ENCODE peak calls at places on chromosome 21, in seven cellular contexts. B, N, O, V, Y, L and U are unnamed samples.

GRCh38 chr21:44414291-44415072 is 40.8 kb upstream of the LRRC3 start:
- DNase-seq in N (no peak), B (no peak), O (no peak), V (no peak), L (no peak), Y (no peak), U (no peak)

GRCh38 chr21:45146301-45146700 is 71.9 kb downstream of the ADARB1 start:
- DNase-seq in V (peak; percentile 60), N (no peak), L (no peak), B (no peak), Y (no peak), O (no peak), U (no peak)

GRCh38 chr21:46424621-46425020 is 34.1 kb upstream of the DIP2A start:
- DNase-seq in Y (no peak), B (no peak), O (no peak), V (no peak), L (no peak), N (no peak), U (peak; percentile 82)

GRCh38 chr21:35099310-35099709 is 50.2 kb upstream of the RUNX1 start:
- DNase-seq in Y (no peak), L (no peak), B (no peak), V (no peak), O (no peak), N (no peak), U (no peak)

GRCh38 chr21:10272216-10272615 is 249.2 kb upstream of the TPTE start:
- DNase-seq in V (no peak), L (peak; percentile 0), O (no peak), B (no peak), N (peak; percentile 19), Y (no peak), U (no peak)

GRCh38 chr21:20875741-20876140 is 122.5 kb upstream of the NCAM2 start:
- DNase-seq in Y (no peak), N (no peak), L (peak; percentile 3), V (no peak), B (no peak), O (no peak), U (no peak)

GRCh38 chr21:29098156-29098555 is 24.7 kb upstream of the CCT8 start:
- DNase-seq in L (no peak), Y (no peak), O (no peak), V (no peak), B (no peak), N (no peak), U (no peak)

GRCh38 chr21:21096956-21097355 is 98.7 kb downstream of the NCAM2 start:
- DNase-seq in B (no peak), N (no peak), O (no peak), V (no peak), Y (no peak), L (peak; percentile 2), U (no peak)

GRCh38 chr21:25791321-25791720 is 56.5 kb downstream of the GABPA start:
- DNase-seq in Y (no peak), L (no peak), V (no peak), O (peak; percentile 9), N (no peak), B (no peak), U (no peak)

GRCh38 chr21:45255381-45256020 is 32.2 kb downstream of the POFUT2 start:
- DNase-seq in B (no peak), O (no peak), L (no peak), Y (no peak), N (no peak), V (no peak), U (peak; percentile 56)